ENCODE peak calls at places on chromosomes 3 and 15, in six cellular contexts. X, J, W, V, O and S are unnamed samples.

GRCh38 chr15:99718421-99718820 is 14.8 kb downstream of the LYSMD4 start:
- DNase-seq in X (no peak), J (no peak), W (no peak), V (no peak), O (no peak), S (no peak)

GRCh38 chr3:193190387-193190786 is 50.6 kb upstream of the PLAAT1 start:
- DNase-seq in X (no peak), J (peak), W (peak), V (no peak), O (peak), S (peak)

GRCh38 chr15:52652984-52653383 is 26.2 kb downstream of the ATOSA start:
- DNase-seq in X (peak), J (no peak), W (no peak), V (no peak), O (no peak), S (no peak)

GRCh38 chr3:193124861-193125260 is 116.2 kb upstream of the PLAAT1 start:
- DNase-seq in X (no peak), J (no peak), W (no peak), V (peak), O (no peak), S (no peak)

GRCh38 chr3:129001817-129002572 is 891 bp downstream of the EFCC1 start:
- DNase-seq in X (no peak), J (peak), W (peak), V (peak), O (peak), S (peak)

GRCh38 chr3:126552688-126553283 is 5.9 kb downstream of the C3orf22 start:
- DNase-seq in X (peak), J (no peak), W (no peak), V (no peak), O (no peak), S (peak)

GRCh38 chr15:39770748-39771689 is 11.6 kb downstream of the FSIP1 start:
- DNase-seq in X (no peak), J (no peak), W (no peak), V (no peak), O (no peak), S (no peak)

GRCh38 chr3:123884258-123884831 is at the start of gene MYLK:
- DNase-seq in X (peak), J (peak), W (peak), V (peak), O (no peak), S (peak)